ENCODE peak calls at places on chromosomes 13 and 19, in eight cellular contexts. K is upper lobe of right lung, F is gastrocnemius medialis, D is heart left ventricle, Q is left lung, X is lower lobe of right lung, C is T-cell, N is activated B cell treated with CpG ODN at 0.5 μM for 24 hours. E is an unnamed sample.

GRCh38 chr13:49308977-49309408 is 61.3 kb downstream of the CDADC1 start:
- ATAC-seq in K (no peak), F (no peak), D (no peak), Q (no peak), X (no peak), C (no peak), N (no peak), E (no peak)

GRCh38 chr19:15025237-15025636 is 24.0 kb upstream of the CASP14 start:
- ATAC-seq in K (no peak), F (no peak), D (no peak), Q (no peak), X (no peak), C (no peak), N (no peak), E (no peak)

GRCh38 chr13:101648766-101649489 is 196.5 kb downstream of the ITGBL1 start:
- ATAC-seq in K (no peak), F (no peak), D (no peak), Q (no peak), X (no peak), C (no peak), N (no peak), E (no peak)

GRCh38 chr19:18470787-18471186 is 32.9 kb upstream of the ISYNA1 start:
- ATAC-seq in K (no peak), F (no peak), D (no peak), Q (no peak), X (no peak), C (no peak), N (no peak), E (no peak)

GRCh38 chr13:42997381-42997780 is 5.3 kb upstream of the EPSTI1 start:
- ATAC-seq in K (no peak), F (no peak), D (no peak), Q (no peak), X (no peak), C (no peak), N (peak; percentile 13), E (peak; percentile 74)

GRCh38 chr13:48251616-48252081 is 18.6 kb downstream of the ITM2B start:
- ATAC-seq in K (peak; percentile 30), F (no peak), D (no peak), Q (peak; percentile 41), X (peak; percentile 59), C (no peak), N (no peak), E (no peak)

GRCh38 chr13:110442946-110443632 is 118.4 kb downstream of the RAB20 start:
- ATAC-seq in K (no peak), F (no peak), D (no peak), Q (no peak), X (no peak), C (no peak), N (no peak), E (no peak)

GRCh38 chr13:42466123-42466522 is 107.8 kb upstream of the TNFSF11 start:
- ATAC-seq in K (no peak), F (no peak), D (no peak), Q (no peak), X (no peak), C (peak; percentile 61), N (no peak), E (no peak)

GRCh38 chr13:74730556-74731331 is 596.5 kb upstream of the KLF12 start:
- ATAC-seq in K (no peak), F (peak; percentile 42), D (peak; percentile 42), Q (no peak), X (no peak), C (no peak), N (no peak), E (no peak)

GRCh38 chr19:40274585-40275544 is 10.3 kb downstream of the AKT2 start:
- ATAC-seq in K (peak; percentile 18), F (no peak), D (no peak), Q (no peak), X (no peak), C (peak; percentile 83), N (peak; percentile 77), E (peak; percentile 82)

GRCh38 chr13:94515352-94515751 is 35.9 kb upstream of the DCT start:
- ATAC-seq in K (peak; percentile 87), F (no peak), D (no peak), Q (peak; percentile 97), X (peak; percentile 87), C (no peak), N (no peak), E (no peak)

GRCh38 chr19:15091918-15092753 is 10.1 kb downstream of the OR1I1 start:
- ATAC-seq in K (peak; percentile 72), F (peak; percentile 54), D (peak; percentile 47), Q (peak; percentile 84), X (peak; percentile 50), C (peak; percentile 69), N (peak; percentile 47), E (no peak)

GRCh38 chr13:63274772-63275171 is 1859.1 kb upstream of the PCDH20 start:
- ATAC-seq in K (no peak), F (no peak), D (no peak), Q (no peak), X (no peak), C (no peak), N (no peak), E (no peak)

GRCh38 chr13:86838411-86839120 is 832.6 kb upstream of the SLITRK5 start:
- ATAC-seq in K (no peak), F (no peak), D (no peak), Q (no peak), X (no peak), C (no peak), N (no peak), E (no peak)

GRCh38 chr13:66014757-66015156 is 1215.4 kb downstream of the PCDH9 start:
- ATAC-seq in K (no peak), F (no peak), D (no peak), Q (no peak), X (no peak), C (no peak), N (no peak), E (no peak)

GRCh38 chr19:13484141-13484540 is 22.1 kb downstream of the CACNA1A start:
- ATAC-seq in K (no peak), F (no peak), D (no peak), Q (no peak), X (no peak), C (no peak), N (no peak), E (no peak)

GRCh38 chr19:40596608-40597328 is 4.4 kb upstream of the LTBP4 start:
- ATAC-seq in K (peak; percentile 61), F (peak; percentile 41), D (no peak), Q (peak; percentile 66), X (peak; percentile 60), C (no peak), N (no peak), E (no peak)

GRCh38 chr13:114061746-114062145 is 70.7 kb downstream of the RASA3 start:
- ATAC-seq in K (no peak), F (no peak), D (no peak), Q (no peak), X (no peak), C (no peak), N (no peak), E (no peak)

GRCh38 chr13:80040219-80040976 is 300.5 kb downstream of the SPRY2 start:
- ATAC-seq in K (peak; percentile 64), F (no peak), D (no peak), Q (peak; percentile 83), X (peak; percentile 49), C (no peak), N (no peak), E (no peak)

GRCh38 chr13:85347251-85347650 is 452.0 kb downstream of the SLITRK6 start:
- ATAC-seq in K (no peak), F (no peak), D (no peak), Q (no peak), X (no peak), C (no peak), N (no peak), E (no peak)

GRCh38 chr19:12695090-12695489 is 1.3 kb downstream of the FBXW9 start:
- ATAC-seq in K (no peak), F (no peak), D (no peak), Q (no peak), X (no peak), C (no peak), N (no peak), E (no peak)

GRCh38 chr13:112722433-112723250 is 32.8 kb downstream of the ATP11A start:
- ATAC-seq in K (peak; percentile 75), F (no peak), D (peak; percentile 72), Q (peak; percentile 59), X (peak; percentile 81), C (no peak), N (no peak), E (no peak)

GRCh38 chr19:49528211-49528771 is 488 bp downstream of the RCN3 start:
- ATAC-seq in K (no peak), F (no peak), D (no peak), Q (no peak), X (peak; percentile 5), C (no peak), N (no peak), E (no peak)

GRCh38 chr13:112783135-112783945 is 93.5 kb downstream of the ATP11A start:
- ATAC-seq in K (peak; percentile 89), F (peak; percentile 58), D (peak; percentile 54), Q (peak; percentile 78), X (peak; percentile 91), C (no peak), N (no peak), E (no peak)

GRCh38 chr13:32586022-32586900 is at the start of gene PDS5B:
- ATAC-seq in K (peak; percentile 99), F (peak; percentile 92), D (peak; percentile 95), Q (peak; percentile 98), X (peak; percentile 100), C (peak; percentile 91), N (peak; percentile 90), E (peak; percentile 98)